ENCODE peak calls at places on chromosome 1, in five cellular contexts. C is CD4-positive, alpha-beta memory T cell; F is MG63; Y is CD4-positive, CD25-positive, alpha-beta regulatory T cell; L is colonic mucosa. M is an unnamed sample. For H3K27me3 and H3K36me3, the result is how much of the 10 kb centered on the place peaks cover.

GRCh38 chr1:155254714-155255242 is 505 bp downstream of the ENTREP3 start:
- DNase-seq in C (no peak), F (peak), Y (no peak), L (no peak), M (no peak)

GRCh38 chr1:183734600-183735036 is 70.3 kb upstream of the RGL1 start:
- DNase-seq in C (no peak), F (no peak), Y (no peak), L (no peak), M (no peak)

GRCh38 chr1:67166196-67166595 is at the start of gene IL23R:
- DNase-seq in C (peak), F (no peak), Y (peak), L (no peak), M (no peak)

GRCh38 chr1:25501235-25502058 is 42.0 kb upstream of the LDLRAP1 start:
- DNase-seq in C (peak), F (peak), Y (no peak), L (peak), M (no peak)

GRCh38 chr1:189859385-189859977 is 618.2 kb downstream of the BRINP3 start:
- DNase-seq in C (no peak), F (no peak), Y (no peak), L (peak), M (no peak)

GRCh38 chr1:40703316-40703715 is 11.8 kb downstream of the NFYC start:
- DNase-seq in C (no peak), F (peak), Y (no peak), L (no peak), M (peak)

GRCh38 chr1:65963161-65963888 is 170.6 kb downstream of the PDE4B start:
- DNase-seq in C (no peak), F (no peak), Y (no peak), L (no peak), M (no peak)

GRCh38 chr1:162678439-162678838 is 46.2 kb downstream of the DDR2 start:
- DNase-seq in C (no peak), F (peak), Y (no peak), L (no peak), M (peak)

GRCh38 chr1:59669752-59670312 is 144.9 kb upstream of the HOOK1 start:
- DNase-seq in C (no peak), F (no peak), Y (no peak), L (no peak), M (peak)

GRCh38 chr1:117001254-117001927 is at the start of gene CD101:
- DNase-seq in C (no peak), F (no peak), Y (no peak), L (no peak), M (no peak)

GRCh38 chr1:169568497-169568896 is 17.8 kb downstream of the F5 start:
- DNase-seq in C (no peak), F (no peak), Y (no peak), L (no peak), M (no peak)

GRCh38 chr1:234842726-234843641 is 233.0 kb upstream of the IRF2BP2 start:
- DNase-seq in C (peak), F (no peak), Y (peak), L (no peak), M (no peak)

GRCh38 chr1:36352910-36353878 is 29.7 kb upstream of the EVA1B start:
- DNase-seq in C (no peak), F (peak), Y (no peak), L (no peak), M (peak)

GRCh38 chr1:47491341-47491753 is 53.5 kb downstream of the FOXD2 start:
- DNase-seq in C (no peak), F (no peak), Y (no peak), L (no peak), M (no peak)

GRCh38 chr1:93813076-93813475 is 65.9 kb downstream of the DNTTIP2 start:
- DNase-seq in C (no peak), F (peak), Y (no peak), L (no peak), M (no peak)

GRCh38 chr1:201709564-201710295 is 119.2 kb upstream of the IPO9 start:
- DNase-seq in C (no peak), F (peak), Y (peak), L (peak), M (peak)

GRCh38 chr1:68570859-68571258 is 74.0 kb upstream of the DEPDC1 start:
- DNase-seq in C (no peak), F (no peak), Y (no peak), L (no peak), M (no peak)

GRCh38 chr1:104136621-104137020 is 386.9 kb downstream of the AMY1C start:
- DNase-seq in C (no peak), F (no peak), Y (no peak), L (no peak), M (no peak)

GRCh38 chr1:166975361-166976129 is at the start of gene ILDR2:
- DNase-seq in C (peak), F (peak), Y (peak), L (peak), M (peak)

GRCh38 chr1:228282329-228283042 is 74.6 kb downstream of the OBSCN start:
- DNase-seq in C (no peak), F (peak), Y (no peak), L (no peak), M (no peak)

GRCh38 chr1:233664804-233665574 is 51.1 kb downstream of the KCNK1 start:
- DNase-seq in C (no peak), F (no peak), Y (no peak), L (no peak), M (no peak)

DNA sequence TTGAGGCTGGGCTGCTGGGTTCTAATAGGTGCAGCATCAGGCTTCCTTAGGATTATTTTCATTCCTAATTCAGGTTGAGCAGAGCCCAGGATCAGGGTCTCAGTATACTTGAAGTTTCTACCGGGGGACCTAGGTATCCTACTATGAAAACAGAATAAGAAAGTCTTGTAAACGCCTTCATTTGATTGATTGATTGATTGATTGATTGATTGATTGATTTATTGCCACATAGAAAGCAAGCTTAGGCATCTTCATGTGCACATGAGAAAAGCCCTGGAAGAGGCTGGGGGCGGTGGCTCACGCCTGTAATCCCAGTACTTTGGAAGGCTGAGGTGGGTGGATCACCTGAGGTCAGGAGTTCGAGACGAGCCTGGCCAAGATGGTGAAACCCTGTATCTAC is 97.4 kb upstream of the BMP8A start:
- DNase-seq in C (no peak), F (no peak), Y (no peak), L (no peak), M (no peak)
- H3K4me3 ChIP-seq in C (no peak), F (no peak), Y (no peak), L (no peak), M (no peak)

GRCh38 chr1:17632541-17633193 is 93.2 kb downstream of the ARHGEF10L start:
- DNase-seq in C (no peak), F (peak), Y (no peak), L (no peak), M (peak)
- H3K27me3 ChIP-seq in C (under half), F (under half), Y (under half), L (under half), M (under half)

GRCh38 chr1:15639262-15639661 is 22.0 kb downstream of the DDI2 start:
- DNase-seq in C (no peak), F (no peak), Y (no peak), L (no peak), M (no peak)
- H3K36me3 ChIP-seq in C (half or more), F (half or more), Y (half or more), L (under half), M (under half)

DNA sequence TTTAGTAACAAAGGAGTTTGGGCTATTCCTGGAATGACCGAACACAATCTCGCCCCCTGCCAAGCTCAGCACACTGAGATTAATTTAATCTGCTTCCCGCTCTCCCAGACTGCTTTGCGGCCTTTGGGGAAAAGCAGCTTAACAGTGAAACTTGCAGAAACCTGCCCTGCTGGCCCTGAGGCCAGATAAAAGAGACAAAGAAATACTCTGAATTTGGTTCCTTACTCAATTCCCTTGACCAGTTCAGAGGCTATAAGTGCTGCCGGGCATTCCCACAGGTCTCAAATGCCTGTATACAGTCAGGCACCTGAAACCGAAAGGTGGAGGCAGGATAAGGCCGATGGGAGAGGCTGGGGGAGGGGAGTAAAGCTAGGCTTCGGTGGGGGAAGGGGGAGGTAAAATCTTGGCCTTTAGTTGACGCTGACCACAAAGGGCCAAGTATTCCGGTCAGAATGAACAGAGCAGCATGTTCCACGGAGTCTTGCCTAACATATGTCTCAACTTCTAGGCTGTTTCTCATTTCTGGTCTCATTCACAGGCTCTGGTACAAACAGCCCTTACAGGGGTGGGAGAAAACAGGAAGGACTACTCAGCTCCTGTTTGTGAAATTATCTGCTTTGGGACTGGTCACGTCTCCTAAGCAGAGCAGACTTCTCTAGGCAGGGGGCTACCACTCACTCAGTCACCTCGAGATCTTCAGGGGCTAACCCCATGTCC is 17.8 kb upstream of the A3GALT2 start:
- DNase-seq in C (no peak), F (no peak), Y (no peak), L (no peak), M (peak)
- H3K4me3 ChIP-seq in C (no peak), F (no peak), Y (no peak), L (no peak), M (no peak)

DNA sequence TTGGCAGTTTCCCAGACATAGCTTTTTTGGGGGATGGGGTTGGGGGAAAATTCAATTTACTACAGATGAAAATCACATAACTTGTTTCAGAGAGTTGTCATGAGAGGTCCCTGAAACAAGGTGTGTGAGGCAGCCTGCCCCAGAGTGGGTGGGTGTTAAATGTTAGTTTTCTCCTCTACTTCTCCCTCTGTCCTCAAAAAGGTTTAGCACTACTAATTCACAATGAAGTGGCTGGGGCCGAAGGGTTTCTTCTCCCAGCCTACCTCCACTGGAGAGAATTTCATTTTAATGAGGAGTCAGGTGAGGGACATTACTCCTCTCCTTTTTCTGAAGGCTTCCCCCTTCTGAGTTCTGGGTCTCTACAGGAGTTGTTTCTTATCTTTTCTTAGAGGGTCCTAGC is 103.3 kb downstream of the C1orf94 start:
- DNase-seq in C (no peak), F (no peak), Y (no peak), L (no peak), M (no peak)
- H3K27me3 ChIP-seq in C (under half), F (under half), Y (under half), L (under half), M (under half)

GRCh38 chr1:213066363-213066762 is 15.3 kb downstream of the RPS6KC1 start:
- DNase-seq in C (no peak), F (no peak), Y (no peak), L (no peak), M (no peak)
- H3K36me3 ChIP-seq in C (under half), F (under half), Y (under half), L (under half), M (under half)

DNA sequence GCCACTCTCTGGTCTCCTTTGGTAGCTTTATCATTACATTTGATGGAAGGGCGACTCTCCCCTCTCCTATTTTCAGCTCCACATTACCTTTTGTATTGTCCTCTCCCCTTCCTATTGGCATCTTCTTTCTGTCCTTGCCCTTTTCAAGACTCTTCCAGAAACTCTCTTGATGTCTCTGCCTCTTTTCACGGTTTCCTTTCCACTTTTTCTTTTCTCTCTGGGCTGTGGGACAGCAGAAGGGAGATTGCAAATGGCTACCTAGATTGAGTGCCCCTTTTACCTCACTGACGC is 17.5 kb downstream of the IER5 start:
- DNase-seq in C (no peak), F (no peak), Y (no peak), L (no peak), M (no peak)
- H3K4me3 ChIP-seq in C (no peak), F (peak), Y (peak), L (no peak), M (no peak)

GRCh38 chr1:232409584-232409983 is 220.3 kb downstream of the SIPA1L2 start:
- DNase-seq in C (no peak), F (no peak), Y (no peak), L (no peak), M (no peak)

GRCh38 chr1:232403017-232403714 is 226.8 kb downstream of the SIPA1L2 start:
- DNase-seq in C (no peak), F (no peak), Y (no peak), L (no peak), M (no peak)

GRCh38 chr1:232404981-232405380 is 225.0 kb downstream of the SIPA1L2 start:
- DNase-seq in C (no peak), F (no peak), Y (no peak), L (no peak), M (no peak)

GRCh38 chr1:232407120-232407519 is 222.8 kb downstream of the SIPA1L2 start:
- DNase-seq in C (no peak), F (no peak), Y (no peak), L (no peak), M (no peak)

DNA sequence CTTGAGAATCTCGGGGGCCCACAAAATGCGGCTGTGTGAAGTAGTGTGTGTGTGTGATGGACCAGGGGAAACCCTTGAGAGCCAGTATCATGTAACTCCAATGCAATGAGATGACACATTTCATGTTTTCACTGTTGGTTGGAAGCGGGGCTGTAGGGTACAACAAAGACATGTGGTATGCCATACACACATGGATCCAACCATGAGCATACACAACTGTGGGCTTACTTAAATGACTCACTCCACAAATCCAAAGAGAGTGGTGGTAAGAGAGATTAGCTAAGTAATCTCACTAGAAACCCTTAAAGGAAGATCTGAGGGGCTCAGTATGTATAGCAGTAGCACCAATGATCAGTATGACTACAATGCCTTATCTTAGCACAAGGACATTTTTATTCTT is 225.7 kb downstream of the SIPA1L2 start:
- DNase-seq in C (no peak), F (no peak), Y (no peak), L (no peak), M (no peak)
- H3K27me3 ChIP-seq in C (under half), F (under half), Y (under half), L (under half), M (under half)

M was measured in brain microvascular endothelial cell.